ENCODE peak calls at places on chromosomes 11 and 22, in eight cellular contexts. O is activated CD4-positive, alpha-beta T cell treated with anti-CD3 and anti-CD28 coated beads for 24 hours; Y is amniotic epithelial cell; J is NCI-H1694 treated with DMSO at 0.1 percent for 48 hours; M is tibial nerve; W is epithelial cell of esophagus; V is EL; T is cardiac muscle cell. X is an unnamed sample.

GRCh38 chr22:25148149-25148691 is 51.4 kb upstream of the CRYBB3 start:
- DNase-seq in Y (no peak), W (no peak), M (no peak), T (peak), J (no peak), V (no peak), O (no peak), X (peak)

GRCh38 chr11:34866375-34866774 is 49.8 kb downstream of the APIP start:
- DNase-seq in J (no peak), W (peak), Y (peak), V (no peak), O (no peak), T (no peak), M (no peak), X (no peak)

GRCh38 chr11:119306373-119306890 is 10.5 kb downstream of the MCAM start:
- DNase-seq in O (no peak), M (peak), Y (peak), V (no peak), W (no peak), J (no peak), T (no peak), X (peak)

GRCh38 chr11:19924321-19925115 is 211.9 kb downstream of the NAV2 start:
- DNase-seq in W (no peak), V (no peak), J (no peak), M (no peak), T (no peak), O (no peak), Y (no peak), X (no peak)

GRCh38 chr22:20953668-20954500 is 13.2 kb upstream of the AIFM3 start:
- DNase-seq in W (peak), O (no peak), M (peak), V (peak), T (no peak), Y (peak), J (no peak), X (peak)

GRCh38 chr11:80297808-80298460 is 857.1 kb upstream of the TENM4 start:
- DNase-seq in M (no peak), O (no peak), W (peak), J (no peak), V (peak), T (no peak), Y (peak), X (no peak)

GRCh38 chr11:20008190-20008801 is 152.0 kb downstream of the DBX1 start:
- DNase-seq in M (no peak), V (no peak), W (no peak), J (no peak), T (peak), O (no peak), Y (no peak), X (peak)

GRCh38 chr11:44285756-44286155 is 24.2 kb downstream of the ALX4 start:
- DNase-seq in W (no peak), T (no peak), V (no peak), M (no peak), O (no peak), J (no peak), Y (peak), X (no peak)

GRCh38 chr11:69311767-69312385 is 17.9 kb downstream of the MYEOV start:
- DNase-seq in M (no peak), V (no peak), W (no peak), Y (no peak), J (no peak), O (no peak), T (no peak), X (no peak)

GRCh38 chr11:128629516-128630106 is 42.3 kb upstream of the ETS1 start:
- DNase-seq in M (no peak), V (no peak), T (no peak), O (no peak), J (no peak), W (no peak), Y (no peak), X (no peak)

GRCh38 chr22:26981111-26981510 is 323.7 kb downstream of the MIAT start:
- DNase-seq in Y (no peak), T (no peak), M (no peak), J (no peak), W (no peak), V (no peak), O (no peak), X (peak)

GRCh38 chr11:13152736-13153541 is 124.7 kb upstream of the BMAL1 start:
- DNase-seq in T (peak), Y (peak), W (peak), V (peak), J (no peak), M (no peak), O (no peak), X (no peak)

GRCh38 chr11:33195391-33196190 is 34.3 kb upstream of the CSTF3 start:
- DNase-seq in O (no peak), J (no peak), V (no peak), W (peak), M (no peak), Y (peak), T (no peak), X (no peak)

GRCh38 chr11:113159967-113160621 is 154.3 kb upstream of the TTC12 start:
- DNase-seq in Y (peak), O (no peak), W (no peak), V (no peak), T (peak), M (no peak), J (no peak), X (peak)

GRCh38 chr11:101582242-101583052 is 1.4 kb downstream of the TRPC6 start:
- DNase-seq in Y (no peak), O (no peak), T (peak), V (peak), J (no peak), W (peak), M (no peak), X (peak)

GRCh38 chr11:65036931-65037330 is 4.1 kb upstream of the SAC3D1 start:
- DNase-seq in J (no peak), W (no peak), V (no peak), T (no peak), O (no peak), M (no peak), Y (no peak), X (no peak)

GRCh38 chr11:17508306-17508705 is 31.7 kb upstream of the ABCC8 start:
- DNase-seq in M (no peak), T (no peak), V (peak), J (no peak), O (no peak), W (no peak), Y (peak), X (no peak)

GRCh38 chr11:11329062-11329806 is 23.8 kb downstream of the CSNK2A3 start:
- DNase-seq in M (no peak), J (no peak), V (no peak), O (no peak), T (peak), Y (no peak), W (peak), X (no peak)

X was measured in uterus.